ENCODE peak calls at places on chromosomes 3 and 15, in six cellular contexts. P is stimulated activated CD8-positive, alpha-beta memory T cell treated with anti-CD3 and anti-CD28 coated beads, Interleukin-4, amount 100 ng/mL, for 24 hours; L is Panc1; J is fibroblast of lung; S is stimulated activated CD4-positive, alpha-beta T cell treated with anti-CD3 and anti-CD28 coated beads, TNF-alpha, amount 100 ng/mL, for 24 hours; X is GM12864. G is an unnamed sample.

GRCh38 chr3:182389041-182389815 is 404.1 kb upstream of the ATP11B start:
- DNase-seq in X (no peak), L (no peak), S (no peak), P (no peak), J (no peak), G (no peak)

GRCh38 chr3:48301814-48302194 is 31.7 kb downstream of the SPINK8 start:
- DNase-seq in X (no peak), S (peak), J (peak), L (no peak), P (no peak), G (no peak)

GRCh38 chr3:5197470-5198312 is 10.2 kb downstream of the EDEM1 start:
- DNase-seq in J (peak), X (peak), L (no peak), P (no peak), S (peak), G (peak)

GRCh38 chr3:147341727-147342126 is 64.6 kb downstream of the ZIC4 start:
- DNase-seq in S (no peak), P (no peak), L (no peak), J (no peak), X (no peak), G (no peak)

GRCh38 chr15:85671156-85671555 is 123.6 kb downstream of the KLHL25 start:
- DNase-seq in X (no peak), L (no peak), J (no peak), P (no peak), S (no peak), G (no peak)

GRCh38 chr3:131591394-131591990 is 88.7 kb upstream of the MRPL3 start:
- DNase-seq in X (no peak), P (no peak), S (no peak), L (no peak), J (peak), G (no peak)

GRCh38 chr3:39294446-39295183 is 14.8 kb upstream of the CX3CR1 start:
- DNase-seq in J (no peak), L (no peak), S (no peak), X (no peak), P (no peak), G (no peak)

GRCh38 chr3:177538743-177539730 is 341.8 kb upstream of the TBL1XR1 start:
- DNase-seq in P (no peak), X (peak), S (no peak), J (no peak), L (no peak), G (no peak)

GRCh38 chr15:71945012-71945411 is 134.7 kb downstream of the NR2E3 start:
- DNase-seq in P (no peak), X (no peak), L (no peak), S (no peak), J (no peak), G (no peak)

GRCh38 chr3:46933261-46933660 is 43.3 kb downstream of the CCDC12 start:
- DNase-seq in P (no peak), X (no peak), J (no peak), L (no peak), S (no peak), G (no peak)

GRCh38 chr3:150005243-150006102 is 34.8 kb upstream of the PFN2 start:
- DNase-seq in J (peak), L (no peak), S (no peak), X (no peak), P (no peak), G (no peak)

GRCh38 chr3:184299488-184300376 is 691 bp downstream of the PSMD2 start:
- DNase-seq in L (no peak), S (no peak), X (no peak), P (no peak), J (peak), G (no peak)

GRCh38 chr3:107752202-107752990 is 229.6 kb downstream of the BBX start:
- DNase-seq in S (no peak), P (no peak), L (no peak), X (no peak), J (peak), G (no peak)